ENCODE peak calls at places on chromosomes 6 and 20, in four cellular contexts. C is IMR-90; E is CD8-positive, alpha-beta memory T cell; N is ovary. M is an unnamed sample. For H3K9me3, the result is how much of the 10 kb centered on the place peaks cover.

GRCh38 chr20:43710370-43711044 is 16.3 kb downstream of the GTSF1L start:
- DNase-seq in C (no peak), E (no peak), N (no peak), M (no peak)

GRCh38 chr6:13666194-13667105 is 45.2 kb downstream of the RANBP9 start:
- DNase-seq in C (no peak), E (no peak), N (no peak), M (no peak)

GRCh38 chr6:149043476-149044130 is 273.9 kb upstream of the TAB2 start:
- DNase-seq in C (no peak), E (no peak), N (no peak), M (no peak)

GRCh38 chr20:4869290-4870193 is 131.8 kb downstream of the SLC23A2 start:
- DNase-seq in C (peak), E (no peak), N (no peak), M (no peak)

GRCh38 chr6:130908188-130908587 is 81.0 kb downstream of the SMLR1 start:
- DNase-seq in C (no peak), E (no peak), N (no peak), M (no peak)

GRCh38 chr20:50401587-50402343 is 108.4 kb upstream of the PTPN1 start:
- DNase-seq in C (no peak), E (peak), N (no peak), M (no peak)

GRCh38 chr6:36514554-36515456 is 32.5 kb downstream of the STK38 start:
- DNase-seq in C (no peak), E (no peak), N (no peak), M (no peak)

GRCh38 chr6:1594495-1595200 is 15.1 kb upstream of the FOXC1 start:
- DNase-seq in C (no peak), E (no peak), N (no peak), M (no peak)

GRCh38 chr6:33278810-33279209 is 1.9 kb downstream of the B3GALT4 start:
- DNase-seq in C (no peak), E (no peak), N (no peak), M (no peak)

GRCh38 chr20:32062776-32063170 is 10.7 kb downstream of the HCK start:
- DNase-seq in C (no peak), E (no peak), N (no peak), M (no peak)

GRCh38 chr6:30685977-30686907 is at the start of gene PPP1R18:
- DNase-seq in C (peak), E (peak), N (peak), M (peak)

GRCh38 chr20:14845199-14846160 is 508.1 kb upstream of the FLRT3 start:
- DNase-seq in C (no peak), E (no peak), N (no peak), M (no peak)

GRCh38 chr20:52494244-52494643 is 302.7 kb upstream of the ZFP64 start:
- DNase-seq in C (peak), E (peak), N (no peak), M (no peak)

GRCh38 chr6:132730560-132730959 is 16.7 kb upstream of the VNN1 start:
- DNase-seq in C (peak), E (no peak), N (no peak), M (no peak)

GRCh38 chr20:49595811-49596545 is 28.0 kb upstream of the PTGIS start:
- DNase-seq in C (peak), E (peak), N (no peak), M (no peak)

GRCh38 chr6:75296811-75297779 is 12.5 kb upstream of the TMEM30A start:
- DNase-seq in C (peak), E (no peak), N (no peak), M (no peak)

GRCh38 chr20:60000271-60001026 is 42.2 kb downstream of the CDH26 start:
- DNase-seq in C (no peak), E (no peak), N (no peak), M (no peak)

GRCh38 chr20:4898282-4898681 is 103.0 kb downstream of the SLC23A2 start:
- DNase-seq in C (peak), E (no peak), N (peak), M (no peak)

GRCh38 chr6:155004576-155005345 is 9.6 kb downstream of the TIAM2 start:
- DNase-seq in C (no peak), E (no peak), N (no peak), M (no peak)

GRCh38 chr20:5114403-5114802 is 5.4 kb downstream of the PCNA start:
- DNase-seq in C (no peak), E (no peak), N (no peak), M (no peak)

GRCh38 chr20:61169870-61170269 is 82.2 kb upstream of the CDH4 start:
- DNase-seq in C (no peak), E (no peak), N (no peak), M (no peak)

GRCh38 chr20:20780127-20780822 is 67.8 kb upstream of the RALGAPA2 start:
- DNase-seq in C (no peak), E (no peak), N (peak), M (no peak)

GRCh38 chr20:32149566-32150170 is 40.2 kb downstream of the TM9SF4 start:
- DNase-seq in C (peak), E (no peak), N (no peak), M (no peak)

GRCh38 chr6:126919947-126920346 is 198.5 kb upstream of the RSPO3 start:
- DNase-seq in C (peak), E (no peak), N (no peak), M (no peak)

GRCh38 chr6:99814230-99814928 is 179.6 kb downstream of the MCHR2 start:
- DNase-seq in C (no peak), E (no peak), N (no peak), M (no peak)

GRCh38 chr20:29119141-29119540 is 2138.3 kb upstream of the DEFB115 start:
- DNase-seq in C (no peak), E (no peak), N (no peak), M (no peak)
- H3K9me3 ChIP-seq in C (under half), E (under half), N (under half), M (under half)

GRCh38 chr6:168039849-168040248 is 39.2 kb downstream of the FRMD1 start:
- DNase-seq in C (no peak), E (no peak), N (no peak), M (no peak)

GRCh38 chr6:168042426-168043192 is 36.4 kb downstream of the FRMD1 start:
- DNase-seq in C (no peak), E (no peak), N (no peak), M (no peak)

GRCh38 chr6:168041928-168042327 is 37.1 kb downstream of the FRMD1 start:
- DNase-seq in C (no peak), E (no peak), N (no peak), M (no peak)

GRCh38 chr6:168039301-168039700 is 39.7 kb downstream of the FRMD1 start:
- DNase-seq in C (no peak), E (no peak), N (no peak), M (no peak)

DNA sequence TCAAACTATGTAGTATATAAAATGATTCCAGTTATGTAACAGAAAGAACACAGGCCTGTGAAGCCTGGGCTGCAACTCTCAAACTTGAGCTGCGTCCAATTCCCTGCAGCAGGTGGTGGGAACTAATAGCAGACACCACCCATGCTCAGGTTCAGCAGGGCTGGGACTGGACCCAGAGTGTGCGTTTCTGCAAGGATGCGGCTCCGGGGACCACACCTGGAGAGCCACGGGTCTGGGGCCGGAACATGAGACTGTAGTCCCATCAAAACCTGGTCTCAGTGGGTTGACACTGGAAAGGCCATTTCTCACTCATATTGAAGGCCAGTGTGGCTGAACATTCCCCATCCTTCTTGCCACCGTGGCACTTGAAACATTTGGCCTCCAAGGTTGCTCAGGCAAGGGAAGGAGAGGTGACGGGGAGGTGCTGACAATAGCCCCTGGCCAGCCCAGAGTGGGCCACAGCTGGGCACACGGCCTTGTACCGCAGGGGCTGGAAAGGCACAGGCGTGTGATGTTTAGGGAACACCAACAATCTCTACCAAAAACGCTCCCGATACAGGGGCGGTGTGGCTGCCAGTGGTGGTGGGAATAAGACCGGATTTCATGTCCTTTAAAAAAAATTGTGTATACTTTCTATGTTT is 38.0 kb downstream of the FRMD1 start:
- DNase-seq in C (no peak), E (no peak), N (no peak), M (no peak)
- H3K9me3 ChIP-seq in C (under half), E (under half), N (under half), M (under half)

DNA sequence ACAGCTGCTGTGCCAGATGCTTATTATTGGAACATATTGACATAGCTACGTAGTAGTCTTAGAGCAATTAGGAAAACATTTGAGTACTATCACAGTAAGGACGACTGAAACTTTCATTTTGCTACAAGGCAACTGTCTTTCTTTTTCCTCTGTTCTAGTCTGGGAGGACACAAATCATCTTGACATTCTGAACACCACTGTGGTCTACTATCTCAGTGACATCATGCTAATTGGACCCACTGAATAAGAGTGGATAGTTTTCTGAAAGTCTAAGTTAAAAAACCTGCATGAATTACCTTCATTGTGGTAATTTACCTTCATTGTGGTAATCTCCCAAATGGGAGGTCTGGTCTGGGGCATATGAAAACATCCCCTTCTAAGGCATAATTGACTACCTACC is 163.3 kb upstream of the MOCS1 start:
- DNase-seq in C (no peak), E (no peak), N (no peak), M (no peak)
- H3K9me3 ChIP-seq in C (under half), E (under half), N (under half), M (under half)

GRCh38 chr6:151317206-151317994 is 74.0 kb downstream of the ZBTB2 start:
- DNase-seq in C (peak), E (no peak), N (no peak), M (no peak)

GRCh38 chr6:151307501-151307900 is 67.7 kb downstream of the AKAP12 start:
- DNase-seq in C (peak), E (no peak), N (no peak), M (no peak)

GRCh38 chr6:151317995-151318365 is 73.4 kb downstream of the ZBTB2 start:
- DNase-seq in C (no peak), E (no peak), N (no peak), M (no peak)

GRCh38 chr6:151310852-151311767 is 71.3 kb downstream of the AKAP12 start:
- DNase-seq in C (no peak), E (no peak), N (no peak), M (no peak)

GRCh38 chr6:151313060-151313459 is 73.3 kb downstream of the AKAP12 start:
- DNase-seq in C (no peak), E (no peak), N (peak), M (no peak)
- H3K9me3 ChIP-seq in C (under half), E (under half), N (under half), M (under half)

GRCh38 chr6:170136541-170137175 is 154.2 kb downstream of the DLL1 start:
- DNase-seq in C (no peak), E (peak), N (peak), M (peak)

GRCh38 chr6:170135821-170136471 is 154.9 kb downstream of the DLL1 start:
- DNase-seq in C (no peak), E (peak), N (peak), M (no peak)

GRCh38 chr6:170137911-170138910 is 152.7 kb downstream of the DLL1 start:
- DNase-seq in C (no peak), E (peak), N (peak), M (peak)

GRCh38 chr6:170135461-170135820 is 155.4 kb downstream of the DLL1 start:
- DNase-seq in C (no peak), E (peak), N (peak), M (no peak)

DNA sequence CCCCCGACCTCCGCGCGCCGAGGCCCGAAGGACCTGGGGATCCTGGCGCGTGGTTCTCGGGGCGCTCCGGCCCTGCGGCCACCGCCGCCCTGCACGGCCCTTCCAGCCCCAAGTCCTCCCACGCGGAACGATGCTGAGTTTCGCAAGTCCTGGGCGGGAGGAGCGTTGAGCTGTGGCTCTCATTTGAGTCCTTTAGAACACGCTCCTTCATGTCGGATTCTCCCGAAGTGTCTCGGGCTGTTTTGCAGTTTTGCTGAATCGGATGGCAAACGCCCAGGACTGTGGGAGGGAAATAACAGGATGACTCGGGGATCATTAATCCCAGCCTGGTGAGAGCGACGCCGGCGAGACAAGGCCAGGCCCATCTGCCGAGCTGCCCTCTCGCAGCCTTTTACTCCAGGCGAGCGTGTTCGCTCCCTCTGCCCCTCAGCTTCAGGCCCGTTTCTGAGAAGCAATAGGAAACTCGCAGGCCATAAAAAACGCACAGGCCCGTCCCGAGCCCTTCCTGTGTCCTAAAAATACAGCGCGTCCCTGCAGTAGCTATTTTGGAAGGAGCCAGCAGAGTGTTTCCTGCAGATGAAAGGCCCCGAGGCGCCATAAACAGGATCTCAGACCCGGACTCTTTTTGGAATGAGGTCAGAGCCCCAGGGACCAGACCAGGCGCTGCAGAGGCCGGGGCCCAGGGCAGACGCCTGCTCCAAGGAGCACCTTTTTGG is 153.5 kb downstream of the DLL1 start:
- DNase-seq in C (no peak), E (no peak), N (peak), M (no peak)
- H3K9me3 ChIP-seq in C (under half), E (under half), N (under half), M (under half)

GRCh38 chr20:55881204-55881603 is 124.1 kb downstream of the CBLN4 start:
- DNase-seq in C (no peak), E (no peak), N (no peak), M (no peak)
- H3K9me3 ChIP-seq in C (under half), E (under half), N (under half), M (under half)

GRCh38 chr6:164262348-164262747 is 847.8 kb downstream of the QKI start:
- DNase-seq in C (no peak), E (no peak), N (no peak), M (no peak)
- H3K9me3 ChIP-seq in C (under half), E (under half), N (under half), M (under half)

GRCh38 chr6:170111141-170111664 is 179.7 kb downstream of the DLL1 start:
- DNase-seq in C (no peak), E (no peak), N (peak), M (no peak)

GRCh38 chr6:170111816-170112582 is 178.9 kb downstream of the DLL1 start:
- DNase-seq in C (no peak), E (no peak), N (peak), M (no peak)

GRCh38 chr6:170114187-170114945 is 176.5 kb downstream of the DLL1 start:
- DNase-seq in C (no peak), E (no peak), N (peak), M (no peak)

GRCh38 chr6:170113141-170113540 is 177.7 kb downstream of the DLL1 start:
- DNase-seq in C (no peak), E (no peak), N (peak), M (no peak)

GRCh38 chr6:170112583-170112860 is 178.4 kb downstream of the DLL1 start:
- DNase-seq in C (no peak), E (no peak), N (no peak), M (no peak)
- H3K9me3 ChIP-seq in C (under half), E (under half), N (under half), M (under half)